ENCODE peak calls at places on chromosome 15, in five cellular contexts. J is HCEC 1CT, K is foreskin fibroblast, I is PC-9, T is fibroblast of gingiva. O is an unnamed sample.

GRCh38 chr15:56772868-56773639 is 39.7 kb upstream of the ZNF280D start:
- DNase-seq in I (no peak), T (peak), K (peak), J (peak), O (peak)

GRCh38 chr15:90478981-90479481 is 50.7 kb upstream of the CRTC3 start:
- DNase-seq in K (no peak), J (no peak), T (no peak), I (peak), O (peak)

GRCh38 chr15:79007066-79007465 is 62.2 kb upstream of the CTSH start:
- DNase-seq in T (peak), I (no peak), K (peak), J (peak), O (peak)

GRCh38 chr15:98888839-98889479 is 118.6 kb downstream of the PGPEP1L start:
- DNase-seq in I (peak), K (peak), J (peak), T (peak), O (peak)

GRCh38 chr15:39360417-39360816 is 220.5 kb upstream of the THBS1 start:
- DNase-seq in I (no peak), K (no peak), T (peak), J (no peak), O (no peak)

GRCh38 chr15:33021806-33022389 is 172.6 kb downstream of the FMN1 start:
- DNase-seq in K (peak), T (peak), J (peak), I (no peak), O (peak)

GRCh38 chr15:42457445-42458442 is 33.2 kb downstream of the ZNF106 start:
- DNase-seq in J (peak), T (peak), K (peak), I (no peak), O (peak)

GRCh38 chr15:48644827-48645557 is 517 bp downstream of the FBN1 start:
- DNase-seq in K (peak), I (no peak), J (peak), T (peak), O (peak)

GRCh38 chr15:23532019-23532418 is 33.5 kb upstream of the MKRN3 start:
- DNase-seq in J (no peak), T (no peak), K (peak), I (peak), O (peak)

GRCh38 chr15:90035095-90035834 is 34.1 kb downstream of the ZNF710 start:
- DNase-seq in T (no peak), J (no peak), I (peak), K (peak), O (peak)

GRCh38 chr15:69849232-69849610 is 248.5 kb downstream of the TLE3 start:
- DNase-seq in I (no peak), K (no peak), T (no peak), J (no peak), O (no peak)